ENCODE peak calls at places on chromosomes 7 and 10, in five cellular contexts. L, S, N, M and F are unnamed samples.

GRCh38 chr10:69348824-69349541 is 67.7 kb downstream of the TACR2 start:
- DNase-seq in L (no peak), S (no peak), N (no peak), M (peak; percentile 71), F (peak; percentile 71)

GRCh38 chr7:115097175-115097671 is 175.3 kb downstream of the MDFIC start:
- DNase-seq in L (no peak), S (no peak), N (no peak), M (no peak), F (no peak)

GRCh38 chr10:585502-585901 is 104.0 kb downstream of the DIP2C start:
- DNase-seq in L (no peak), S (no peak), N (no peak), M (no peak), F (no peak)

GRCh38 chr10:14399641-14400040 is 68.9 kb upstream of the FRMD4A start:
- DNase-seq in L (no peak), S (no peak), N (no peak), M (no peak), F (no peak)

GRCh38 chr7:24378871-24379608 is 95.0 kb downstream of the NPY start:
- DNase-seq in L (no peak), S (no peak), N (no peak), M (no peak), F (no peak)

GRCh38 chr7:51289608-51290370 is 26.8 kb downstream of the COBL start:
- DNase-seq in L (no peak), S (no peak), N (no peak), M (no peak), F (no peak)

GRCh38 chr10:101241840-101242707 is 12.8 kb upstream of the LBX1 start:
- DNase-seq in L (no peak), S (no peak), N (no peak), M (no peak), F (peak; percentile 79)

GRCh38 chr10:26879744-26880143 is 19.0 kb upstream of the ABI1 start:
- DNase-seq in L (no peak), S (no peak), N (no peak), M (no peak), F (no peak)

GRCh38 chr10:68992721-68993440 is 4.3 kb downstream of the KIFBP start:
- DNase-seq in L (no peak), S (no peak), N (no peak), M (peak; percentile 54), F (peak; percentile 68)

GRCh38 chr7:135716677-135717238 is 11.2 kb downstream of the SLC13A4 start:
- DNase-seq in L (no peak), S (no peak), N (no peak), M (no peak), F (no peak)

GRCh38 chr7:17625038-17625437 is 315.3 kb downstream of the SNX13 start:
- DNase-seq in L (no peak), S (no peak), N (no peak), M (no peak), F (no peak)

GRCh38 chr10:89032141-89032814 is 41.7 kb downstream of the FAS start:
- DNase-seq in L (no peak), S (no peak), N (peak; percentile 54), M (no peak), F (no peak)

GRCh38 chr7:30184804-30185487 is 50.2 kb downstream of the MTURN start:
- DNase-seq in L (no peak), S (no peak), N (no peak), M (no peak), F (peak; percentile 50)

GRCh38 chr7:22255342-22255741 is 101.6 kb downstream of the RAPGEF5 start:
- DNase-seq in L (no peak), S (no peak), N (no peak), M (no peak), F (no peak)

GRCh38 chr10:8726087-8726486 is 671.6 kb downstream of the GATA3 start:
- DNase-seq in L (no peak), S (no peak), N (no peak), M (no peak), F (no peak)

GRCh38 chr7:33495207-33495606 is 365.8 kb downstream of the BBS9 start:
- DNase-seq in L (no peak), S (no peak), N (no peak), M (peak; percentile 21), F (no peak)

GRCh38 chr10:49175587-49176309 is 12.4 kb downstream of the TMEM273 start:
- DNase-seq in L (no peak), S (no peak), N (no peak), M (no peak), F (no peak)

GRCh38 chr10:52357986-52358385 is 43.9 kb downstream of the DKK1 start:
- DNase-seq in L (no peak), S (no peak), N (no peak), M (no peak), F (no peak)

GRCh38 chr10:92544296-92544695 is 29.6 kb downstream of the IDE start:
- DNase-seq in L (no peak), S (no peak), N (no peak), M (no peak), F (no peak)

GRCh38 chr7:55185941-55186609 is 167.3 kb downstream of the EGFR start:
- DNase-seq in L (no peak), S (no peak), N (no peak), M (no peak), F (peak; percentile 89)

GRCh38 chr7:18068745-18069144 is 41.1 kb upstream of the PRPS1L1 start:
- DNase-seq in L (no peak), S (no peak), N (no peak), M (no peak), F (no peak)

GRCh38 chr7:150737265-150738055 is at the start of gene GIMAP5:
- DNase-seq in L (no peak), S (peak; percentile 43), N (peak; percentile 55), M (no peak), F (peak; percentile 53)

GRCh38 chr10:70917635-70918034 is 29.3 kb upstream of the PCBD1 start:
- DNase-seq in L (no peak), S (no peak), N (peak; percentile 22), M (no peak), F (peak; percentile 28)

GRCh38 chr10:91034494-91035157 is 113.7 kb upstream of the ANKRD1 start:
- DNase-seq in L (peak; percentile 46), S (no peak), N (peak; percentile 53), M (peak; percentile 83), F (peak; percentile 72)

GRCh38 chr7:121336579-121336978 is 7.8 kb downstream of the WNT16 start:
- DNase-seq in L (no peak), S (no peak), N (no peak), M (no peak), F (no peak)

GRCh38 chr10:76302491-76302890 is 871.1 kb downstream of the LRMDA start:
- DNase-seq in L (no peak), S (no peak), N (no peak), M (no peak), F (no peak)
- H3K4me1 ChIP-seq in L (peaks cover 8% of the 10 kb centered on the region), S (no peaks in the 10 kb centered on the region), N (no peaks in the 10 kb centered on the region), M (peaks cover 3% of the 10 kb centered on the region), F (no peaks in the 10 kb centered on the region)

GRCh38 chr7:4270268-4270667 is 411.8 kb upstream of the FOXK1 start:
- DNase-seq in L (no peak), S (no peak), N (no peak), M (no peak), F (no peak)

GRCh38 chr7:4270941-4271715 is 411.0 kb upstream of the FOXK1 start:
- DNase-seq in L (no peak), S (no peak), N (no peak), M (no peak), F (no peak)

GRCh38 chr7:4271716-4272015 is 410.4 kb upstream of the FOXK1 start:
- DNase-seq in L (no peak), S (no peak), N (no peak), M (no peak), F (no peak)

GRCh38 chr7:4273566-4274230 is 408.4 kb upstream of the FOXK1 start:
- DNase-seq in L (no peak), S (no peak), N (no peak), M (no peak), F (no peak)

DNA sequence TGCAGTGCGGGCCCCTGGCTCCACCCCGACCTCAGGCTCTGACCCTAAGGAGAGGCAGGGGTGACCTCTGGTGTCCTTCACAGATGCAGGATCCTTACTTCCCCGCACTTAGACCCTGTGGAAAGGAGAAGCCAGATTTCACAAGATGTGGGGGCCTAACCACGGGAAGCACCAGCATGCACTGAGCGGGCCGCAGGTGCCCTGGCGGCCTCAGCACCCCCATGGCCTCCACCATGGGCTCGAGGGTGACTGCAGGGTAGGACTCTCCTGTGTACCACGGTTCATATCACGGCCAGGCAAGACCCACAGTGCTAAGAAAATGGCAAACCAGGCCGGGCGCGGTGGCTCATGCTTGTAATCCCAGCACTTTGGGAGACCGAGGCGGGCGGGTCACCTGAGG is 410.0 kb upstream of the FOXK1 start:
- DNase-seq in L (no peak), S (no peak), N (no peak), M (no peak), F (no peak)
- H3K9me3 ChIP-seq in L (peaks cover 3% of the 10 kb centered on the region), S (no peaks in the 10 kb centered on the region), N (no peaks in the 10 kb centered on the region), M (peaks cover 39% of the 10 kb centered on the region), F (no peaks in the 10 kb centered on the region)

DNA sequence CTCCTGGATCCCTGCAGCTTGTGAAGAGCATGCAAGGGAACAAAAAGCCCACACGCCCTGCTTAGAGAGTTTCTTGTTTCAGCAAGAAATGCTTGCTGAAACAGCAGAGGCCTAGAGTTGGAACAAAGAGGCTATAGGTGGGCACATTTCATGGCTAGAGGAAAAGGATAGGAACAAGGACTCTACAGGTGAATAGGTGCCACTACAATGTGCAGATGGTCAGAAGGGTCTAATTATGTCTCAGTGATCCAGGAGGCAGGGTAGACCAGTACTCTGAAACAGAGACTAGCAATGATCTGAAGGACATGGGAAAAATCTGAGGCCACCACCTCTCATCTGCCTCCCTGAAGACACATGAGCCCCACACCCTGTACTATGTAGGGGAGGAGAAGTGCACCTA is 609.0 kb downstream of the REEP3 start:
- DNase-seq in L (no peak), S (no peak), N (no peak), M (no peak), F (no peak)
- H3K4me1 ChIP-seq in L (no peaks in the 10 kb centered on the region), S (no peaks in the 10 kb centered on the region), N (no peaks in the 10 kb centered on the region), M (no peaks in the 10 kb centered on the region), F (no peaks in the 10 kb centered on the region)

GRCh38 chr7:131338173-131338572 is 10.5 kb downstream of the MKLN1 start:
- DNase-seq in L (no peak), S (no peak), N (no peak), M (no peak), F (no peak)

GRCh38 chr7:131338990-131339389 is 11.3 kb downstream of the MKLN1 start:
- DNase-seq in L (no peak), S (no peak), N (no peak), M (no peak), F (no peak)

GRCh38 chr7:131335639-131336400 is 8.1 kb downstream of the MKLN1 start:
- DNase-seq in L (no peak), S (no peak), N (no peak), M (no peak), F (no peak)

GRCh38 chr7:131341690-131342089 is 14.0 kb downstream of the MKLN1 start:
- DNase-seq in L (no peak), S (no peak), N (no peak), M (no peak), F (no peak)

GRCh38 chr7:131336956-131337355 is 9.3 kb downstream of the MKLN1 start:
- DNase-seq in L (no peak), S (no peak), N (no peak), M (no peak), F (no peak)
- H3K9me3 ChIP-seq in L (peaks cover 15% of the 10 kb centered on the region), S (peaks cover 9% of the 10 kb centered on the region), N (peaks cover 25% of the 10 kb centered on the region), M (peaks cover 24% of the 10 kb centered on the region), F (peaks cover 19% of the 10 kb centered on the region)